ENCODE peak calls at places on chromosomes 6 and 20, in eight cellular contexts. Y is naive thymus-derived CD8-positive, alpha-beta T cell; R is psoas muscle; Z is Panc1; A is hypothalamus; K is heart left ventricle; E is nucleus accumbens; S is nephron progenitor cell. L is an unnamed sample.

GRCh38 chr6:32223258-32224235 is at the start of gene NOTCH4:
- DNase-seq in Y (no peak), R (no peak), Z (no peak), A (no peak), K (peak), E (no peak), S (no peak), L (peak)

GRCh38 chr6:23659125-23659524 is 466.9 kb upstream of the NRSN1 start:
- DNase-seq in Y (no peak), R (no peak), Z (no peak), A (peak), K (no peak), E (no peak), S (peak), L (no peak)

GRCh38 chr6:149910721-149911151 is 12.2 kb downstream of the RAET1G start:
- DNase-seq in Y (no peak), R (no peak), Z (no peak), A (no peak), K (no peak), E (no peak), S (no peak), L (no peak)

GRCh38 chr6:111399600-111399999 is 83.4 kb downstream of the REV3L start:
- DNase-seq in Y (no peak), R (no peak), Z (no peak), A (no peak), K (no peak), E (no peak), S (no peak), L (no peak)

GRCh38 chr20:53047203-53047602 is 75.0 kb downstream of the TSHZ2 start:
- DNase-seq in Y (no peak), R (no peak), Z (no peak), A (no peak), K (no peak), E (no peak), S (no peak), L (no peak)

GRCh38 chr20:48224531-48224930 is 439.2 kb upstream of the SULF2 start:
- DNase-seq in Y (no peak), R (no peak), Z (no peak), A (no peak), K (no peak), E (no peak), S (no peak), L (no peak)

GRCh38 chr20:11193241-11193640 is 519.4 kb upstream of the JAG1 start:
- DNase-seq in Y (no peak), R (no peak), Z (no peak), A (no peak), K (no peak), E (no peak), S (no peak), L (no peak)

GRCh38 chr6:133034509-133035206 is 206.5 kb upstream of the EYA4 start:
- DNase-seq in Y (no peak), R (no peak), Z (no peak), A (no peak), K (no peak), E (no peak), S (no peak), L (no peak)

GRCh38 chr6:7144810-7145209 is 37.0 kb downstream of the RREB1 start:
- DNase-seq in Y (no peak), R (no peak), Z (no peak), A (no peak), K (no peak), E (no peak), S (no peak), L (no peak)

GRCh38 chr6:7052441-7052936 is 55.3 kb upstream of the RREB1 start:
- DNase-seq in Y (peak), R (peak), Z (no peak), A (peak), K (peak), E (no peak), S (peak), L (no peak)

GRCh38 chr6:165515963-165516624 is 146.9 kb downstream of the PDE10A start:
- DNase-seq in Y (no peak), R (no peak), Z (no peak), A (no peak), K (no peak), E (no peak), S (no peak), L (no peak)

GRCh38 chr20:41692479-41693135 is 74.4 kb upstream of the CHD6 start:
- DNase-seq in Y (no peak), R (peak), Z (peak), A (peak), K (peak), E (peak), S (peak), L (no peak)

GRCh38 chr20:16806886-16807285 is 58.7 kb downstream of the OTOR start:
- DNase-seq in Y (no peak), R (no peak), Z (no peak), A (no peak), K (no peak), E (no peak), S (no peak), L (no peak)

GRCh38 chr6:87756858-87757257 is 54.8 kb upstream of the AKIRIN2 start:
- DNase-seq in Y (no peak), R (no peak), Z (no peak), A (no peak), K (no peak), E (no peak), S (no peak), L (no peak)

GRCh38 chr20:51525241-51526104 is 17.0 kb downstream of the NFATC2 start:
- DNase-seq in Y (no peak), R (no peak), Z (no peak), A (peak), K (no peak), E (no peak), S (no peak), L (no peak)

GRCh38 chr6:115396112-115396906 is 664.4 kb downstream of the FRK start:
- DNase-seq in Y (no peak), R (no peak), Z (no peak), A (no peak), K (no peak), E (no peak), S (no peak), L (no peak)

GRCh38 chr20:59603727-59604608 is at the start of gene PHACTR3:
- DNase-seq in Y (no peak), R (no peak), Z (no peak), A (peak), K (no peak), E (peak), S (peak), L (no peak)

GRCh38 chr6:39821739-39822532 is 29.8 kb downstream of the DAAM2 start:
- DNase-seq in Y (no peak), R (no peak), Z (no peak), A (peak), K (peak), E (peak), S (no peak), L (no peak)

GRCh38 chr6:27133281-27134227 is 113.9 kb upstream of the PRSS16 start:
- DNase-seq in Y (peak), R (peak), Z (peak), A (peak), K (peak), E (no peak), S (peak), L (no peak)

GRCh38 chr6:154984146-154984545 is 11.0 kb upstream of the TIAM2 start:
- DNase-seq in Y (no peak), R (no peak), Z (no peak), A (no peak), K (no peak), E (no peak), S (no peak), L (no peak)

GRCh38 chr6:11323666-11324452 is 91.4 kb upstream of the NEDD9 start:
- DNase-seq in Y (no peak), R (no peak), Z (no peak), A (no peak), K (no peak), E (no peak), S (no peak), L (no peak)

GRCh38 chr6:133340557-133340956 is 99.4 kb downstream of the EYA4 start:
- DNase-seq in Y (no peak), R (no peak), Z (no peak), A (no peak), K (no peak), E (no peak), S (no peak), L (no peak)

GRCh38 chr6:15690451-15690961 is 27.7 kb upstream of the DTNBP1 start:
- DNase-seq in Y (no peak), R (no peak), Z (no peak), A (no peak), K (no peak), E (no peak), S (no peak), L (no peak)

GRCh38 chr6:64326939-64327338 is 691.3 kb downstream of the PHF3 start:
- DNase-seq in Y (no peak), R (no peak), Z (no peak), A (no peak), K (no peak), E (no peak), S (no peak), L (no peak)

GRCh38 chr6:69145062-69145461 is 510.0 kb downstream of the ADGRB3 start:
- DNase-seq in Y (no peak), R (no peak), Z (no peak), A (no peak), K (no peak), E (no peak), S (no peak), L (no peak)

GRCh38 chr6:167997642-167998041 is at the start of gene KIF25:
- DNase-seq in Y (no peak), R (no peak), Z (no peak), A (no peak), K (no peak), E (no peak), S (no peak), L (no peak)

GRCh38 chr6:160007581-160007980 is 38.7 kb downstream of the IGF2R start:
- DNase-seq in Y (no peak), R (no peak), Z (no peak), A (no peak), K (no peak), E (no peak), S (no peak), L (no peak)

GRCh38 chr6:46044876-46045617 is 29.4 kb upstream of the CLIC5 start:
- DNase-seq in Y (no peak), R (peak), Z (peak), A (no peak), K (peak), E (no peak), S (no peak), L (peak)

GRCh38 chr6:82072113-82072512 is 175.4 kb downstream of the IBTK start:
- DNase-seq in Y (no peak), R (no peak), Z (no peak), A (no peak), K (no peak), E (no peak), S (no peak), L (no peak)

GRCh38 chr6:111291334-111291705 is 191.7 kb downstream of the REV3L start:
- DNase-seq in Y (no peak), R (no peak), Z (no peak), A (no peak), K (no peak), E (no peak), S (no peak), L (no peak)

GRCh38 chr6:152130441-152130840 is 323.0 kb downstream of the ESR1 start:
- DNase-seq in Y (no peak), R (no peak), Z (no peak), A (no peak), K (no peak), E (no peak), S (no peak), L (no peak)

GRCh38 chr6:162898011-162898410 is 170.2 kb downstream of the PACRG start:
- DNase-seq in Y (no peak), R (no peak), Z (no peak), A (no peak), K (no peak), E (no peak), S (no peak), L (no peak)

GRCh38 chr6:22526753-22527152 is 42.6 kb upstream of the HDGFL1 start:
- DNase-seq in Y (no peak), R (no peak), Z (no peak), A (no peak), K (no peak), E (no peak), S (no peak), L (no peak)